ENCODE peak calls at places on chromosome 9, in five cellular contexts. One of them, this sample, is unnamed.

GRCh38 chr9:5863092-5863746 is 27.5 kb upstream of the MLANA start:
- DNase-seq in kidney epithelial cell: no peak
- DNase-seq in pancreas: peak; percentile 44
- DNase-seq in gastrocnemius medialis: no peak
- DNase-seq in ovary: no peak
- DNase-seq in this sample: no peak

GRCh38 chr9:37967272-37967581 is 63.3 kb upstream of the SLC25A51 start:
- DNase-seq in kidney epithelial cell: no peak
- DNase-seq in pancreas: no peak
- DNase-seq in gastrocnemius medialis: no peak
- DNase-seq in ovary: no peak
- DNase-seq in this sample: no peak

GRCh38 chr9:92746567-92747458 is 17.8 kb downstream of the BICD2 start:
- DNase-seq in kidney epithelial cell: no peak
- DNase-seq in pancreas: no peak
- DNase-seq in gastrocnemius medialis: no peak
- DNase-seq in ovary: no peak
- DNase-seq in this sample: no peak

GRCh38 chr9:86713456-86713855 is 233.8 kb downstream of the GAS1 start:
- DNase-seq in kidney epithelial cell: peak; percentile 18
- DNase-seq in pancreas: no peak
- DNase-seq in gastrocnemius medialis: no peak
- DNase-seq in ovary: no peak
- DNase-seq in this sample: no peak

GRCh38 chr9:38068866-38069628 is at the start of gene SHB:
- DNase-seq in kidney epithelial cell: no peak
- DNase-seq in pancreas: peak; percentile 91
- DNase-seq in gastrocnemius medialis: peak; percentile 70
- DNase-seq in ovary: peak; percentile 81
- DNase-seq in this sample: peak; percentile 90

GRCh38 chr9:7970666-7971335 is 171.2 kb upstream of the DMAC1 start:
- DNase-seq in kidney epithelial cell: no peak
- DNase-seq in pancreas: no peak
- DNase-seq in gastrocnemius medialis: no peak
- DNase-seq in ovary: no peak
- DNase-seq in this sample: no peak

GRCh38 chr9:124329996-124330714 is 72.4 kb downstream of the NEK6 start:
- DNase-seq in kidney epithelial cell: no peak
- DNase-seq in pancreas: no peak
- DNase-seq in gastrocnemius medialis: peak; percentile 46
- DNase-seq in ovary: no peak
- DNase-seq in this sample: no peak

GRCh38 chr9:91048739-91049138 is 247.1 kb downstream of the SYK start:
- DNase-seq in kidney epithelial cell: no peak
- DNase-seq in pancreas: no peak
- DNase-seq in gastrocnemius medialis: no peak
- DNase-seq in ovary: no peak
- DNase-seq in this sample: no peak

GRCh38 chr9:137823986-137824771 is 53.4 kb upstream of the CACNA1B start:
- DNase-seq in kidney epithelial cell: no peak
- DNase-seq in pancreas: no peak
- DNase-seq in gastrocnemius medialis: no peak
- DNase-seq in ovary: no peak
- DNase-seq in this sample: no peak

GRCh38 chr9:135641745-135642144 is 2.4 kb upstream of the GLT6D1 start:
- DNase-seq in kidney epithelial cell: no peak
- DNase-seq in pancreas: no peak
- DNase-seq in gastrocnemius medialis: no peak
- DNase-seq in ovary: no peak
- DNase-seq in this sample: no peak

GRCh38 chr9:134481762-134482161 is 155.5 kb downstream of the RXRA start:
- DNase-seq in kidney epithelial cell: no peak
- DNase-seq in pancreas: no peak
- DNase-seq in gastrocnemius medialis: no peak
- DNase-seq in ovary: no peak
- DNase-seq in this sample: no peak

GRCh38 chr9:91428431-91428830 is 4.8 kb upstream of the NFIL3 start:
- DNase-seq in kidney epithelial cell: no peak
- DNase-seq in pancreas: no peak
- DNase-seq in gastrocnemius medialis: no peak
- DNase-seq in ovary: no peak
- DNase-seq in this sample: no peak

GRCh38 chr9:110977259-110977709 is 61.0 kb downstream of the LPAR1 start:
- DNase-seq in kidney epithelial cell: no peak
- DNase-seq in pancreas: peak; percentile 52
- DNase-seq in gastrocnemius medialis: no peak
- DNase-seq in ovary: no peak
- DNase-seq in this sample: no peak

GRCh38 chr9:22232971-22233370 is 213.7 kb upstream of the DMRTA1 start:
- DNase-seq in kidney epithelial cell: no peak
- DNase-seq in pancreas: no peak
- DNase-seq in gastrocnemius medialis: no peak
- DNase-seq in ovary: no peak
- DNase-seq in this sample: no peak

GRCh38 chr9:78441822-78442431 is 145.0 kb downstream of the PSAT1 start:
- DNase-seq in kidney epithelial cell: no peak
- DNase-seq in pancreas: no peak
- DNase-seq in gastrocnemius medialis: no peak
- DNase-seq in ovary: no peak
- DNase-seq in this sample: no peak

GRCh38 chr9:121626012-121626411 is 25.4 kb upstream of the DAB2IP start:
- DNase-seq in kidney epithelial cell: no peak
- DNase-seq in pancreas: no peak
- DNase-seq in gastrocnemius medialis: no peak
- DNase-seq in ovary: no peak
- DNase-seq in this sample: no peak

GRCh38 chr9:14222149-14222835 is 91.6 kb downstream of the NFIB start:
- DNase-seq in kidney epithelial cell: no peak
- DNase-seq in pancreas: no peak
- DNase-seq in gastrocnemius medialis: no peak
- DNase-seq in ovary: no peak
- DNase-seq in this sample: no peak

GRCh38 chr9:71758277-71758676 is 10.0 kb downstream of the CEMIP2 start:
- DNase-seq in kidney epithelial cell: no peak
- DNase-seq in pancreas: no peak
- DNase-seq in gastrocnemius medialis: no peak
- DNase-seq in ovary: no peak
- DNase-seq in this sample: no peak

GRCh38 chr9:38058452-38059232 is 10.4 kb downstream of the SHB start:
- DNase-seq in kidney epithelial cell: no peak
- DNase-seq in pancreas: no peak
- DNase-seq in gastrocnemius medialis: no peak
- DNase-seq in ovary: no peak
- DNase-seq in this sample: no peak

GRCh38 chr9:88660611-88661010 is 125.6 kb downstream of the NXNL2 start:
- DNase-seq in kidney epithelial cell: no peak
- DNase-seq in pancreas: no peak
- DNase-seq in gastrocnemius medialis: no peak
- DNase-seq in ovary: no peak
- DNase-seq in this sample: no peak

GRCh38 chr9:76652894-76653293 is 111.3 kb upstream of the PCA3 start:
- DNase-seq in kidney epithelial cell: no peak
- DNase-seq in pancreas: no peak
- DNase-seq in gastrocnemius medialis: no peak
- DNase-seq in ovary: no peak
- DNase-seq in this sample: no peak

GRCh38 chr9:16434522-16434921 is 435.9 kb downstream of the BNC2 start:
- DNase-seq in kidney epithelial cell: no peak
- DNase-seq in pancreas: no peak
- DNase-seq in gastrocnemius medialis: no peak
- DNase-seq in ovary: no peak
- DNase-seq in this sample: no peak

GRCh38 chr9:98210435-98210834 is 18.0 kb upstream of the CORO2A start:
- DNase-seq in kidney epithelial cell: no peak
- DNase-seq in pancreas: no peak
- DNase-seq in gastrocnemius medialis: no peak
- DNase-seq in ovary: no peak
- DNase-seq in this sample: no peak

GRCh38 chr9:97672403-97672802 is 24.7 kb downstream of the XPA start:
- DNase-seq in kidney epithelial cell: no peak
- DNase-seq in pancreas: no peak
- DNase-seq in gastrocnemius medialis: no peak
- DNase-seq in ovary: no peak
- DNase-seq in this sample: no peak

GRCh38 chr9:6910032-6910431 is 152.3 kb downstream of the KDM4C start:
- DNase-seq in kidney epithelial cell: no peak
- DNase-seq in pancreas: no peak
- DNase-seq in gastrocnemius medialis: no peak
- DNase-seq in ovary: no peak
- DNase-seq in this sample: no peak

GRCh38 chr9:131755541-131756198 is 15.8 kb upstream of the RAPGEF1 start:
- DNase-seq in kidney epithelial cell: no peak
- DNase-seq in pancreas: peak; percentile 86
- DNase-seq in gastrocnemius medialis: peak; percentile 53
- DNase-seq in ovary: peak; percentile 80
- DNase-seq in this sample: peak; percentile 78
- TF ChIP-seq CTCF in kidney epithelial cell: peak; percentile 92
- TF ChIP-seq CTCF in pancreas: peak; percentile 53
- TF ChIP-seq CTCF in gastrocnemius medialis: peak; percentile 50
- TF ChIP-seq CTCF in ovary: peak; percentile 21
- TF ChIP-seq CTCF in this sample: peak; percentile 76

GRCh38 chr9:100601216-100601615 is 23.3 kb downstream of the CAVIN4 start:
- DNase-seq in kidney epithelial cell: no peak
- DNase-seq in pancreas: peak; percentile 32
- DNase-seq in gastrocnemius medialis: no peak
- DNase-seq in ovary: no peak
- DNase-seq in this sample: no peak

GRCh38 chr9:100600511-100601079 is 22.7 kb downstream of the CAVIN4 start:
- DNase-seq in kidney epithelial cell: no peak
- DNase-seq in pancreas: peak; percentile 33
- DNase-seq in gastrocnemius medialis: no peak
- DNase-seq in ovary: no peak
- DNase-seq in this sample: no peak

GRCh38 chr9:100595391-100596199 is 17.7 kb downstream of the CAVIN4 start:
- DNase-seq in kidney epithelial cell: no peak
- DNase-seq in pancreas: no peak
- DNase-seq in gastrocnemius medialis: no peak
- DNase-seq in ovary: no peak
- DNase-seq in this sample: no peak

GRCh38 chr9:100597236-100597635 is 19.4 kb downstream of the CAVIN4 start:
- DNase-seq in kidney epithelial cell: no peak
- DNase-seq in pancreas: no peak
- DNase-seq in gastrocnemius medialis: no peak
- DNase-seq in ovary: no peak
- DNase-seq in this sample: no peak

DNA sequence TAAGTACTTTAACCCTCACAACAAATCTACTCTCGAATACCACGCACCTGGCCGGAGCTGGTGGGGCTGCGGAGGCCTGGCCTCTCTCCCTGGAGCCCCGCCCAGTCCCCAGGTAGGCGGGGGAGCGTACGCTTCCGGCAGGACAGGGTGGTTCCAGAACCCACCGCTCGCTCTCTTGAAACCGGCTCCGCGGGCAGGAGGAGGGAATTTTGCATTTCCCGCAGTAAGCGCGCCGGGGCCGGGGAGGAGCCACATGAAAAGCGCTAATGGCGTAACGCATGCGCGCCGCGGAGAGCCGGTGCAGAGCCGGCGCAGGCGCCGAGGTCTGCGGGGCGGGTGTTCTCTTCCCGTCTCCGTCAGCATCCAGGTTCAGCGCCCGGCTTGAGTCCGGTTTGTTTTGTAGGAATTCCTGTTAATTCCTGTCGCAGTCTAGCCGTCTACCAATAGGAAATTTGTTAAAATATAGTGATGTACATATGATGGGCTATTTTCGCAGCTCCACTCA is 20.8 kb downstream of the CAVIN4 start:
- DNase-seq in kidney epithelial cell: no peak
- DNase-seq in pancreas: peak; percentile 87
- DNase-seq in gastrocnemius medialis: peak; percentile 30
- DNase-seq in ovary: peak; percentile 89
- DNase-seq in this sample: peak; percentile 80
- H3K4me3 ChIP-seq in kidney epithelial cell: peak overlapping the region; percentile 39
- H3K4me3 ChIP-seq in pancreas: peak overlapping the region; percentile 49
- H3K4me3 ChIP-seq in gastrocnemius medialis: peak overlapping the region; percentile 65
- H3K4me3 ChIP-seq in ovary: peak overlapping the region; percentile 26
- H3K4me3 ChIP-seq in this sample: peak overlapping the region; percentile 66

GRCh38 chr9:96619491-96620154 is at the start of gene CDC14B:
- DNase-seq in kidney epithelial cell: peak; percentile 85
- DNase-seq in pancreas: peak; percentile 96
- DNase-seq in gastrocnemius medialis: peak; percentile 57
- DNase-seq in ovary: peak; percentile 88
- DNase-seq in this sample: peak; percentile 90
- TF ChIP-seq CTCF in kidney epithelial cell: no peak
- TF ChIP-seq CTCF in pancreas: no peak
- TF ChIP-seq CTCF in gastrocnemius medialis: peak; percentile 9
- TF ChIP-seq CTCF in ovary: peak; percentile 10
- TF ChIP-seq CTCF in this sample: no peak

GRCh38 chr9:113501821-113502220 is 38.3 kb downstream of the RGS3 start:
- DNase-seq in kidney epithelial cell: no peak
- DNase-seq in pancreas: no peak
- DNase-seq in gastrocnemius medialis: no peak
- DNase-seq in ovary: no peak
- DNase-seq in this sample: no peak

GRCh38 chr9:113502427-113503008 is 39.0 kb downstream of the RGS3 start:
- DNase-seq in kidney epithelial cell: no peak
- DNase-seq in pancreas: no peak
- DNase-seq in gastrocnemius medialis: no peak
- DNase-seq in ovary: no peak
- DNase-seq in this sample: no peak

GRCh38 chr9:113499153-113499875 is 35.8 kb downstream of the RGS3 start:
- DNase-seq in kidney epithelial cell: no peak
- DNase-seq in pancreas: no peak
- DNase-seq in gastrocnemius medialis: no peak
- DNase-seq in ovary: no peak
- DNase-seq in this sample: no peak

GRCh38 chr9:113499876-113500497 is 36.5 kb downstream of the RGS3 start:
- DNase-seq in kidney epithelial cell: no peak
- DNase-seq in pancreas: no peak
- DNase-seq in gastrocnemius medialis: no peak
- DNase-seq in ovary: no peak
- DNase-seq in this sample: no peak

GRCh38 chr9:113501129-113501686 is 37.7 kb downstream of the RGS3 start:
- DNase-seq in kidney epithelial cell: no peak
- DNase-seq in pancreas: no peak
- DNase-seq in gastrocnemius medialis: no peak
- DNase-seq in ovary: no peak
- DNase-seq in this sample: no peak
- H3K4me3 ChIP-seq in kidney epithelial cell: no peak overlapping the region
- H3K4me3 ChIP-seq in pancreas: peak overlapping the region; percentile 7
- H3K4me3 ChIP-seq in gastrocnemius medialis: peak overlapping the region; percentile 34
- H3K4me3 ChIP-seq in ovary: no peak overlapping the region
- H3K4me3 ChIP-seq in this sample: peak overlapping the region; percentile 66

GRCh38 chr9:128409998-128410397 is 10.7 kb upstream of the CERCAM start:
- DNase-seq in kidney epithelial cell: no peak
- DNase-seq in pancreas: no peak
- DNase-seq in gastrocnemius medialis: no peak
- DNase-seq in ovary: no peak
- DNase-seq in this sample: no peak
- TF ChIP-seq CTCF in kidney epithelial cell: peak; percentile 24
- TF ChIP-seq CTCF in pancreas: no peak
- TF ChIP-seq CTCF in gastrocnemius medialis: no peak
- TF ChIP-seq CTCF in ovary: no peak
- TF ChIP-seq CTCF in this sample: peak; percentile 36

This sample was measured in left ventricle myocardium inferior.